ENCODE peak calls at places on chromosomes 11 and 22, in five cellular contexts. One of them, this sample, is unnamed.

GRCh38 chr22:49482811-49483210 is 344.9 kb downstream of the BRD1 start:
- DNase-seq in GM23338: no peak
- DNase-seq in dorsolateral prefrontal cortex: no peak
- DNase-seq in brain microvascular endothelial cell: no peak
- DNase-seq in AG04449: no peak
- DNase-seq in this sample: no peak

GRCh38 chr11:108501396-108501795 is 3.2 kb upstream of the POGLUT3 start:
- DNase-seq in GM23338: no peak
- DNase-seq in dorsolateral prefrontal cortex: no peak
- DNase-seq in brain microvascular endothelial cell: no peak
- DNase-seq in AG04449: no peak
- DNase-seq in this sample: no peak

GRCh38 chr11:57290288-57290687 is 34.5 kb downstream of the TNKS1BP1 start:
- DNase-seq in GM23338: no peak
- DNase-seq in dorsolateral prefrontal cortex: no peak
- DNase-seq in brain microvascular endothelial cell: peak
- DNase-seq in AG04449: no peak
- DNase-seq in this sample: no peak

GRCh38 chr11:124801014-124801413 is 808 bp upstream of the MSANTD2 start:
- DNase-seq in GM23338: no peak
- DNase-seq in dorsolateral prefrontal cortex: no peak
- DNase-seq in brain microvascular endothelial cell: peak
- DNase-seq in AG04449: no peak
- DNase-seq in this sample: no peak

GRCh38 chr11:100867601-100868000 is 180.5 kb downstream of the ARHGAP42 start:
- DNase-seq in GM23338: no peak
- DNase-seq in dorsolateral prefrontal cortex: no peak
- DNase-seq in brain microvascular endothelial cell: no peak
- DNase-seq in AG04449: no peak
- DNase-seq in this sample: no peak

GRCh38 chr11:112805658-112806057 is 155.6 kb upstream of the NCAM1 start:
- DNase-seq in GM23338: no peak
- DNase-seq in dorsolateral prefrontal cortex: no peak
- DNase-seq in brain microvascular endothelial cell: no peak
- DNase-seq in AG04449: no peak
- DNase-seq in this sample: no peak

GRCh38 chr11:93225642-93226041 is 27.9 kb upstream of the SLC36A4 start:
- DNase-seq in GM23338: peak
- DNase-seq in dorsolateral prefrontal cortex: no peak
- DNase-seq in brain microvascular endothelial cell: no peak
- DNase-seq in AG04449: no peak
- DNase-seq in this sample: no peak

GRCh38 chr11:27116684-27117083 is 76.1 kb downstream of the BBOX1 start:
- DNase-seq in GM23338: no peak
- DNase-seq in dorsolateral prefrontal cortex: no peak
- DNase-seq in brain microvascular endothelial cell: peak
- DNase-seq in AG04449: peak
- DNase-seq in this sample: peak

GRCh38 chr11:86865436-86865835 is 65.1 kb downstream of the PRSS23 start:
- DNase-seq in GM23338: no peak
- DNase-seq in dorsolateral prefrontal cortex: no peak
- DNase-seq in brain microvascular endothelial cell: no peak
- DNase-seq in AG04449: no peak
- DNase-seq in this sample: no peak

GRCh38 chr11:47254381-47254780 is 3.4 kb upstream of the NR1H3 start:
- DNase-seq in GM23338: no peak
- DNase-seq in dorsolateral prefrontal cortex: no peak
- DNase-seq in brain microvascular endothelial cell: no peak
- DNase-seq in AG04449: no peak
- DNase-seq in this sample: no peak

GRCh38 chr22:48800886-48801607 is 1026.6 kb downstream of the BRD1 start:
- DNase-seq in GM23338: no peak
- DNase-seq in dorsolateral prefrontal cortex: no peak
- DNase-seq in brain microvascular endothelial cell: no peak
- DNase-seq in AG04449: no peak
- DNase-seq in this sample: no peak

GRCh38 chr11:124586247-124586860 is 16.6 kb downstream of the OR8A1 start:
- DNase-seq in GM23338: peak
- DNase-seq in dorsolateral prefrontal cortex: peak
- DNase-seq in brain microvascular endothelial cell: peak
- DNase-seq in AG04449: peak
- DNase-seq in this sample: peak

GRCh38 chr22:45164217-45165123 is 745 bp downstream of the NUP50 start:
- DNase-seq in GM23338: peak
- DNase-seq in dorsolateral prefrontal cortex: no peak
- DNase-seq in brain microvascular endothelial cell: no peak
- DNase-seq in AG04449: no peak
- DNase-seq in this sample: no peak

GRCh38 chr11:24705474-24705873 is 208.6 kb downstream of the LUZP2 start:
- DNase-seq in GM23338: peak
- DNase-seq in dorsolateral prefrontal cortex: no peak
- DNase-seq in brain microvascular endothelial cell: no peak
- DNase-seq in AG04449: no peak
- DNase-seq in this sample: no peak

GRCh38 chr22:17880020-17880419 is 105.8 kb upstream of the BID start:
- DNase-seq in GM23338: no peak
- DNase-seq in dorsolateral prefrontal cortex: no peak
- DNase-seq in brain microvascular endothelial cell: no peak
- DNase-seq in AG04449: no peak
- DNase-seq in this sample: no peak

GRCh38 chr11:28537822-28538221 is 429.6 kb downstream of the METTL15 start:
- DNase-seq in GM23338: no peak
- DNase-seq in dorsolateral prefrontal cortex: no peak
- DNase-seq in brain microvascular endothelial cell: no peak
- DNase-seq in AG04449: no peak
- DNase-seq in this sample: no peak

GRCh38 chr11:109728056-109728455 is 306.1 kb downstream of the C11orf87 start:
- DNase-seq in GM23338: no peak
- DNase-seq in dorsolateral prefrontal cortex: no peak
- DNase-seq in brain microvascular endothelial cell: no peak
- DNase-seq in AG04449: no peak
- DNase-seq in this sample: no peak

GRCh38 chr11:11826260-11826659 is 15.5 kb upstream of the USP47 start:
- DNase-seq in GM23338: no peak
- DNase-seq in dorsolateral prefrontal cortex: no peak
- DNase-seq in brain microvascular endothelial cell: no peak
- DNase-seq in AG04449: no peak
- DNase-seq in this sample: no peak

GRCh38 chr11:71180694-71181466 is 71.5 kb downstream of the SHANK2 start:
- DNase-seq in GM23338: no peak
- DNase-seq in dorsolateral prefrontal cortex: no peak
- DNase-seq in brain microvascular endothelial cell: no peak
- DNase-seq in AG04449: no peak
- DNase-seq in this sample: no peak

GRCh38 chr11:117273550-117274289 is 17.4 kb upstream of the BACE1-AS start:
- DNase-seq in GM23338: peak
- DNase-seq in dorsolateral prefrontal cortex: no peak
- DNase-seq in brain microvascular endothelial cell: peak
- DNase-seq in AG04449: peak
- DNase-seq in this sample: peak

GRCh38 chr22:20952544-20953341 is 14.3 kb upstream of the AIFM3 start:
- DNase-seq in GM23338: no peak
- DNase-seq in dorsolateral prefrontal cortex: no peak
- DNase-seq in brain microvascular endothelial cell: no peak
- DNase-seq in AG04449: no peak
- DNase-seq in this sample: no peak

GRCh38 chr22:20239951-20240773 is 28.0 kb downstream of the RTN4R start:
- DNase-seq in GM23338: peak
- DNase-seq in dorsolateral prefrontal cortex: peak
- DNase-seq in brain microvascular endothelial cell: no peak
- DNase-seq in AG04449: no peak
- DNase-seq in this sample: no peak

GRCh38 chr22:42801537-42802165 is 55.4 kb downstream of the ARFGAP3 start:
- DNase-seq in GM23338: no peak
- DNase-seq in dorsolateral prefrontal cortex: no peak
- DNase-seq in brain microvascular endothelial cell: no peak
- DNase-seq in AG04449: no peak
- DNase-seq in this sample: no peak

GRCh38 chr11:97614571-97614970 is 1224.8 kb downstream of the JRKL start:
- DNase-seq in GM23338: no peak
- DNase-seq in dorsolateral prefrontal cortex: no peak
- DNase-seq in brain microvascular endothelial cell: peak
- DNase-seq in AG04449: no peak
- DNase-seq in this sample: no peak

GRCh38 chr11:67270256-67271211 is 4.3 kb downstream of the GRK2 start:
- DNase-seq in GM23338: peak
- DNase-seq in dorsolateral prefrontal cortex: no peak
- DNase-seq in brain microvascular endothelial cell: no peak
- DNase-seq in AG04449: no peak
- DNase-seq in this sample: no peak

GRCh38 chr11:117604349-117604995 is 192.5 kb downstream of the DSCAML1 start:
- DNase-seq in GM23338: no peak
- DNase-seq in dorsolateral prefrontal cortex: peak
- DNase-seq in brain microvascular endothelial cell: no peak
- DNase-seq in AG04449: no peak
- DNase-seq in this sample: no peak

GRCh38 chr22:45336971-45337431 is 27.3 kb downstream of the FAM118A start:
- DNase-seq in GM23338: no peak
- DNase-seq in dorsolateral prefrontal cortex: peak
- DNase-seq in brain microvascular endothelial cell: no peak
- DNase-seq in AG04449: no peak
- DNase-seq in this sample: no peak

GRCh38 chr11:19713221-19714092 is 820 bp downstream of the NAV2 start:
- DNase-seq in GM23338: peak
- DNase-seq in dorsolateral prefrontal cortex: no peak
- DNase-seq in brain microvascular endothelial cell: peak
- DNase-seq in AG04449: no peak
- DNase-seq in this sample: no peak

GRCh38 chr11:111623527-111624030 is 21.3 kb downstream of the SIK2 start:
- DNase-seq in GM23338: no peak
- DNase-seq in dorsolateral prefrontal cortex: no peak
- DNase-seq in brain microvascular endothelial cell: no peak
- DNase-seq in AG04449: no peak
- DNase-seq in this sample: no peak

GRCh38 chr22:17802822-17803221 is 28.6 kb upstream of the BID start:
- DNase-seq in GM23338: no peak
- DNase-seq in dorsolateral prefrontal cortex: no peak
- DNase-seq in brain microvascular endothelial cell: no peak
- DNase-seq in AG04449: no peak
- DNase-seq in this sample: no peak

GRCh38 chr22:29071261-29072045 is 1.4 kb upstream of the KREMEN1 start:
- DNase-seq in GM23338: peak
- DNase-seq in dorsolateral prefrontal cortex: no peak
- DNase-seq in brain microvascular endothelial cell: no peak
- DNase-seq in AG04449: no peak
- DNase-seq in this sample: no peak

DNA sequence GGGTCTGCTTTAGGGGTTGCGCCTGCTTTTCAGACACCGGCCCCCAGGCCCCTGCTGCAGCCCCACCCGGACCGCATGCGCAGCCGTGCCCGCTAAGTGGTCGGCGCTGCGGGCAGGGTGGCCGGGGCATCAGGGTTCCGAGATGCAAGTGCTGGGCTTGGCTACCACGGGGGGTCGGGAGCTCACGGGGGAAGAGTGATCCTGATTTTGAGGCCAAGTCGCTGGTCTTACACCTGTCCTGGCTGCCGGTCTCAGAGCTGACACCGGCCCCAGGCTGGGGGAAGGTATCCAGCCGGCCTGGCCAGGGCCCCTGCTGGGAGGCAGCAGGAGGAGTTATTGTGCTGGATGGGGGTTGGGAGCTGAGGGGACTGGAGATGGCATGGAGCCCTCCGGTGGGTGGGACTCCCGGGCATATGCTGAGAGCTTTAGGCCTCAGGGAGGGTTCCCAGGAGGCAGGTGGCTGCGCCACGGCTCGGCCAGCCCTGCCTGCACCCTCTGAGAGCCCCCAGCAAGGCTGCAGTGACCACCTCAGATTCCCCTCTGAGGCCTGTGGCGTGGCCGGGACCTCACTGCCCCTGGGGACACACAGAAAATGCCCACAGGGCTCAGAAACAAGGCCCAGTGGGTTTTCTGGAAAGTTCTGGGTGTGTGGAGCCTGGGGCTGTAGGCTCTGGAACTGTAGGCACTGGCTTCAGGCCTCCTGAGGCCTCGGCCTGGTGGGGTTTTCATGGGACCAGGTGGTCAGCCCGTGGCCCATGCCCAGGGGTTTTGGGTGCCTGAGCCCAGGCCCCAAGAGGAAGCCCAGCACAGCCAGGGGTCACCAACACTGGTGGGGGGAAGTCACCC is 4.4 kb upstream of the MUC5AC start:
- DNase-seq in GM23338: no peak
- DNase-seq in dorsolateral prefrontal cortex: no peak
- DNase-seq in brain microvascular endothelial cell: no peak
- DNase-seq in AG04449: no peak
- DNase-seq in this sample: no peak
- H3K4me3 ChIP-seq in GM23338: no peak
- H3K4me3 ChIP-seq in dorsolateral prefrontal cortex: no peak
- H3K4me3 ChIP-seq in brain microvascular endothelial cell: no peak
- H3K4me3 ChIP-seq in AG04449: no peak
- H3K4me3 ChIP-seq in this sample: no peak

GRCh38 chr11:2886191-2886894 is 768 bp upstream of the CDKN1C start:
- DNase-seq in GM23338: peak
- DNase-seq in dorsolateral prefrontal cortex: no peak
- DNase-seq in brain microvascular endothelial cell: no peak
- DNase-seq in AG04449: no peak
- DNase-seq in this sample: no peak
- TF ChIP-seq CTCF in GM23338: peak
- TF ChIP-seq CTCF in dorsolateral prefrontal cortex: peak
- TF ChIP-seq CTCF in brain microvascular endothelial cell: peak
- TF ChIP-seq CTCF in AG04449: peak
- TF ChIP-seq CTCF in this sample: peak

DNA sequence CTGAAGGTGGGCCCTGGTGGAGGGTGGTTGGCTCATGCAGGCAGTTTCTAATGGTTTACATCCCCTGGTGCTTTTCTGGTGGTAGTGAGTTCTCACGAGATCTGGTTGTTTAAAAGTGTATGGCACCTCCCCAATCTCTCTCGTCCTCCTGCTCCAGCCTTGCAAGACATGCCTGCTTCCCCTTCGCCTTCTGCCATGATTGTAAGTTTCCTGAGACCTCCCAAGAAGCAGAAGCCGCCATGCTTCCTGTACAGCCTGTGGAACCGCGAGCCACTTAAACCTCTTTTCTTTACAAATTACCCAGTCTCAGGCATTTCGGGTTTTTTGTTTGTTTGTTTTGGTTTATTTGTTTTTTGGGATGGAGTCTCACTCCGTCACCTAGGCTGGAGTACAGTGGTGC is 173.2 kb downstream of the MN1 start:
- DNase-seq in GM23338: no peak
- DNase-seq in dorsolateral prefrontal cortex: no peak
- DNase-seq in brain microvascular endothelial cell: no peak
- DNase-seq in AG04449: no peak
- DNase-seq in this sample: no peak
- H3K4me3 ChIP-seq in GM23338: no peak
- H3K4me3 ChIP-seq in dorsolateral prefrontal cortex: no peak
- H3K4me3 ChIP-seq in brain microvascular endothelial cell: no peak
- H3K4me3 ChIP-seq in AG04449: no peak
- H3K4me3 ChIP-seq in this sample: no peak

GRCh38 chr22:22817468-22818201 is 70.0 kb upstream of the IGLL5 start:
- DNase-seq in GM23338: no peak
- DNase-seq in dorsolateral prefrontal cortex: no peak
- DNase-seq in brain microvascular endothelial cell: no peak
- DNase-seq in AG04449: no peak
- DNase-seq in this sample: no peak
- TF ChIP-seq CTCF in GM23338: peak
- TF ChIP-seq CTCF in dorsolateral prefrontal cortex: no peak
- TF ChIP-seq CTCF in brain microvascular endothelial cell: no peak
- TF ChIP-seq CTCF in AG04449: no peak
- TF ChIP-seq CTCF in this sample: no peak